ENCODE peak calls at places on chromosomes 5 and 9, in four cellular contexts. L, V, N and R are unnamed samples.

GRCh38 chr5:124806026-124806856 is 59.8 kb upstream of the ZNF608 start:
- DNase-seq in L (no peak), V (peak), N (peak), R (peak)

GRCh38 chr9:71911908-71912325 is 478 bp downstream of the C9orf85 start:
- DNase-seq in L (no peak), V (peak), N (no peak), R (no peak)

GRCh38 chr9:101443358-101443757 is 7.8 kb upstream of the ALDOB start:
- DNase-seq in L (no peak), V (no peak), N (no peak), R (no peak)

GRCh38 chr5:151684690-151685361 is 1.9 kb downstream of the SPARC start:
- DNase-seq in L (no peak), V (peak), N (peak), R (peak)

GRCh38 chr5:126119894-126120442 is 303.2 kb upstream of the GRAMD2B start:
- DNase-seq in L (no peak), V (no peak), N (no peak), R (no peak)

GRCh38 chr5:98768160-98769005 is 5.1 kb upstream of the RGMB start:
- DNase-seq in L (no peak), V (no peak), N (peak), R (peak)

GRCh38 chr5:164998590-164998989 is 1493.2 kb downstream of the MAT2B start:
- DNase-seq in L (no peak), V (no peak), N (no peak), R (no peak)

GRCh38 chr9:3824062-3824461 is 298.3 kb upstream of the RFX3 start:
- DNase-seq in L (no peak), V (peak), N (no peak), R (no peak)

GRCh38 chr5:13553896-13554295 is 390.6 kb downstream of the DNAH5 start:
- DNase-seq in L (no peak), V (no peak), N (peak), R (peak)

GRCh38 chr5:91687430-91687829 is 304.3 kb upstream of the ARRDC3 start:
- DNase-seq in L (no peak), V (no peak), N (no peak), R (peak)

GRCh38 chr5:16736158-16736994 is 119.6 kb upstream of the RETREG1 start:
- DNase-seq in L (no peak), V (no peak), N (peak), R (peak)

GRCh38 chr5:36606437-36607113 is at the start of gene SLC1A3:
- DNase-seq in L (peak), V (peak), N (peak), R (peak)

GRCh38 chr5:68683632-68684035 is 410.2 kb upstream of the SLC30A5 start:
- DNase-seq in L (no peak), V (peak), N (peak), R (peak)

GRCh38 chr5:111299831-111300432 is 75.7 kb downstream of the CAMK4 start:
- DNase-seq in L (no peak), V (no peak), N (no peak), R (no peak)

GRCh38 chr5:179772355-179772754 is 21.4 kb upstream of the LTC4S start:
- DNase-seq in L (no peak), V (no peak), N (no peak), R (no peak)

GRCh38 chr5:142969624-142970439 is 199.7 kb downstream of the ARHGAP26 start:
- DNase-seq in L (no peak), V (no peak), N (no peak), R (no peak)

GRCh38 chr5:159053216-159053615 is 46.5 kb downstream of the EBF1 start:
- DNase-seq in L (no peak), V (no peak), N (no peak), R (no peak)

GRCh38 chr9:136052433-136052880 is 42.6 kb downstream of the NACC2 start:
- DNase-seq in L (no peak), V (no peak), N (peak), R (no peak)

GRCh38 chr5:96081276-96081858 is 119.7 kb upstream of the ELL2 start:
- DNase-seq in L (no peak), V (no peak), N (no peak), R (no peak)

GRCh38 chr9:93683331-93684134 is 107.1 kb downstream of the PHF2 start:
- DNase-seq in L (no peak), V (no peak), N (no peak), R (no peak)